ENCODE peak calls at places on chromosomes 1 and 21, in four cellular contexts. J is effector memory CD4-positive, alpha-beta T cell; B is right atrium auricular region; Z is heart right ventricle. Q is an unnamed sample.

GRCh38 chr1:28601696-28602095 is 9.6 kb downstream of the RAB42 start:
- DNase-seq in J (no peak), B (no peak), Z (no peak), Q (no peak)

GRCh38 chr1:110674337-110675059 is at the start of gene KCNA3:
- DNase-seq in J (peak; percentile 64), B (no peak), Z (peak; percentile 18), Q (no peak)

GRCh38 chr1:222561656-222562055 is 13.8 kb upstream of the HHIPL2 start:
- DNase-seq in J (no peak), B (no peak), Z (no peak), Q (no peak)

GRCh38 chr1:55632906-55633305 is 417.7 kb upstream of the USP24 start:
- DNase-seq in J (no peak), B (no peak), Z (no peak), Q (no peak)

GRCh38 chr1:24551910-24552571 is 3.8 kb upstream of the NCMAP start:
- DNase-seq in J (no peak), B (no peak), Z (no peak), Q (no peak)

GRCh38 chr1:235502601-235503332 is 1.5 kb downstream of the B3GALNT2 start:
- DNase-seq in J (no peak), B (no peak), Z (no peak), Q (no peak)

GRCh38 chr1:231921951-231922350 is 295.4 kb downstream of the DISC1 start:
- DNase-seq in J (no peak), B (no peak), Z (no peak), Q (no peak)

GRCh38 chr1:62025892-62026291 is 168.8 kb upstream of the L1TD1 start:
- DNase-seq in J (no peak), B (no peak), Z (no peak), Q (no peak)

GRCh38 chr1:42684139-42684538 is 1.9 kb downstream of the YBX1 start:
- DNase-seq in J (no peak), B (no peak), Z (no peak), Q (no peak)

GRCh38 chr1:228007054-228007800 is 429 bp downstream of the WNT3A start:
- DNase-seq in J (no peak), B (peak; percentile 26), Z (no peak), Q (no peak)

GRCh38 chr1:168419746-168420145 is 124.1 kb downstream of the XCL2 start:
- DNase-seq in J (no peak), B (no peak), Z (no peak), Q (no peak)

GRCh38 chr1:3636531-3636930 is 11.7 kb downstream of the TPRG1L start:
- DNase-seq in J (no peak), B (no peak), Z (no peak), Q (no peak)

GRCh38 chr1:169620565-169620964 is 9.4 kb downstream of the SELP start:
- DNase-seq in J (no peak), B (no peak), Z (no peak), Q (no peak)

GRCh38 chr1:248843687-248844086 is 5.7 kb downstream of the ZNF672 start:
- DNase-seq in J (no peak), B (no peak), Z (no peak), Q (no peak)

GRCh38 chr1:81224222-81224621 is 576.5 kb upstream of the ADGRL2 start:
- DNase-seq in J (no peak), B (no peak), Z (no peak), Q (no peak)

GRCh38 chr1:31717341-31717740 is 13.5 kb upstream of the COL16A1 start:
- DNase-seq in J (no peak), B (no peak), Z (no peak), Q (no peak)

GRCh38 chr1:15703562-15703961 is 19.4 kb downstream of the PLEKHM2 start:
- DNase-seq in J (no peak), B (peak; percentile 86), Z (peak; percentile 83), Q (no peak)

GRCh38 chr1:64909021-64909420 is 57.3 kb downstream of the JAK1 start:
- DNase-seq in J (no peak), B (no peak), Z (no peak), Q (no peak)

GRCh38 chr1:52253421-52253820 is 111.5 kb downstream of the ZFYVE9 start:
- DNase-seq in J (no peak), B (no peak), Z (no peak), Q (no peak)

GRCh38 chr1:20184481-20184900 is 1.4 kb upstream of the UBXN10 start:
- DNase-seq in J (no peak), B (no peak), Z (no peak), Q (no peak)

GRCh38 chr1:171794085-171794484 is 12.6 kb downstream of the METTL13 start:
- DNase-seq in J (no peak), B (no peak), Z (no peak), Q (no peak)

GRCh38 chr21:25885405-25885804 is 150.6 kb downstream of the GABPA start:
- DNase-seq in J (no peak), B (no peak), Z (no peak), Q (no peak)

GRCh38 chr1:198167436-198167934 is 10.7 kb downstream of the NEK7 start:
- DNase-seq in J (peak; percentile 14), B (no peak), Z (peak; percentile 30), Q (no peak)

GRCh38 chr1:115277276-115277675 is 60.8 kb downstream of the NGF start:
- DNase-seq in J (no peak), B (no peak), Z (no peak), Q (no peak)

GRCh38 chr1:90964444-90965035 is 57.3 kb downstream of the ZNF644 start:
- DNase-seq in J (no peak), B (no peak), Z (no peak), Q (no peak)

GRCh38 chr1:40939320-40940059 is 40.0 kb upstream of the CTPS1 start:
- DNase-seq in J (no peak), B (peak; percentile 63), Z (peak; percentile 17), Q (no peak)

GRCh38 chr1:100440075-100440809 is 87.9 kb downstream of the CDC14A start:
- DNase-seq in J (peak; percentile 71), B (no peak), Z (peak; percentile 16), Q (no peak)

GRCh38 chr1:165836664-165837482 is 9.5 kb downstream of the UCK2 start:
- DNase-seq in J (no peak), B (no peak), Z (no peak), Q (no peak)

GRCh38 chr1:112904831-112905227 is 51.2 kb downstream of the SLC16A1 start:
- DNase-seq in J (no peak), B (no peak), Z (no peak), Q (no peak)

GRCh38 chr1:225426395-225427248 is 1.2 kb downstream of the LBR start:
- DNase-seq in J (no peak), B (no peak), Z (no peak), Q (no peak)

GRCh38 chr1:241985787-241986186 is 13.1 kb downstream of the MAP1LC3C start:
- DNase-seq in J (no peak), B (no peak), Z (no peak), Q (no peak)

GRCh38 chr1:21935393-21935804 is 1.7 kb downstream of the HSPG2 start:
- DNase-seq in J (no peak), B (no peak), Z (no peak), Q (no peak)

GRCh38 chr1:28594661-28595411 is 2.8 kb downstream of the RAB42 start:
- DNase-seq in J (no peak), B (no peak), Z (no peak), Q (no peak)

GRCh38 chr1:91603409-91603808 is 102.8 kb downstream of the CDC7 start:
- DNase-seq in J (no peak), B (no peak), Z (no peak), Q (no peak)

GRCh38 chr1:115112496-115113375 is 23.4 kb upstream of the TSPAN2 start:
- DNase-seq in J (peak; percentile 45), B (no peak), Z (peak; percentile 23), Q (no peak)

GRCh38 chr1:58727363-58727762 is 27.5 kb upstream of the MYSM1 start:
- DNase-seq in J (no peak), B (no peak), Z (no peak), Q (no peak)

GRCh38 chr1:54354899-54355298 is 51.3 kb downstream of the SSBP3 start:
- DNase-seq in J (no peak), B (no peak), Z (no peak), Q (no peak)
- H3K4me1 ChIP-seq in J (peaks cover 23% of the 10 kb centered on the region), B (peaks cover 61% of the 10 kb centered on the region), Z (peaks cover 89% of the 10 kb centered on the region), Q (peaks cover 19% of the 10 kb centered on the region)

GRCh38 chr21:44847261-44848056 is 26.0 kb downstream of the PTTG1IP start:
- DNase-seq in J (no peak), B (no peak), Z (no peak), Q (no peak)
- H3K4me1 ChIP-seq in J (peaks cover 16% of the 10 kb centered on the region), B (peaks cover 39% of the 10 kb centered on the region), Z (peaks cover 45% of the 10 kb centered on the region), Q (peaks cover 13% of the 10 kb centered on the region)

GRCh38 chr1:26279598-26280332 is at the start of gene SH3BGRL3:
- DNase-seq in J (peak; percentile 78), B (peak; percentile 90), Z (peak; percentile 88), Q (no peak)
- H3K4me1 ChIP-seq in J (peaks cover 88% of the 10 kb centered on the region), B (peaks cover 95% of the 10 kb centered on the region), Z (peaks cover 90% of the 10 kb centered on the region), Q (peaks cover 73% of the 10 kb centered on the region)

DNA sequence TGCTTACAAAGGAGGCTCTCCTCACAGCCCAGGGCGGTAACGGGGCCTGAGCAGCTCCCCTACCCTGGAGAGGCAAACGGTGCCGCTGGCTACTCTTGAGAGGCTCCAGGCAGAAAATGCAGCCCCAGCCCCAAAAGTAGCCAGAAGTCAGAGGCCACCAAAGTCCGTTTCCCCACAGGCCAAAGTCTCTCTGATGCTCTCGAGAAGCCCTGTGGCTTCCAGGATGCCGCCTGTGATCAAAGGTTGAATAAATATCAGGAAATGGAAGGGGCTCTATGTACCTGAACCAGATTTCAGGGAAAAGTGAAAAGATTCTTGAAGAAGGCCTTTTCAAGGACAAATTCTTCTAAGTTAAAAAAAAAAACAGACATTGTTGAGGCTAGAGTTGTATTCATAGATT is 4.2 kb downstream of the PANK4 start:
- DNase-seq in J (no peak), B (no peak), Z (no peak), Q (no peak)
- H3K4me1 ChIP-seq in J (peaks cover 37% of the 10 kb centered on the region), B (peaks cover 38% of the 10 kb centered on the region), Z (peaks cover 37% of the 10 kb centered on the region), Q (peaks cover 24% of the 10 kb centered on the region)

GRCh38 chr1:208149776-208150514 is 94.2 kb downstream of the PLXNA2 start:
- DNase-seq in J (no peak), B (no peak), Z (peak; percentile 42), Q (no peak)

GRCh38 chr1:208149213-208149612 is 95.0 kb downstream of the PLXNA2 start:
- DNase-seq in J (no peak), B (no peak), Z (no peak), Q (no peak)

GRCh38 chr1:208146650-208147049 is 97.5 kb downstream of the PLXNA2 start:
- DNase-seq in J (no peak), B (no peak), Z (no peak), Q (no peak)

GRCh38 chr1:208150810-208151458 is 93.2 kb downstream of the PLXNA2 start:
- DNase-seq in J (no peak), B (no peak), Z (no peak), Q (no peak)

DNA sequence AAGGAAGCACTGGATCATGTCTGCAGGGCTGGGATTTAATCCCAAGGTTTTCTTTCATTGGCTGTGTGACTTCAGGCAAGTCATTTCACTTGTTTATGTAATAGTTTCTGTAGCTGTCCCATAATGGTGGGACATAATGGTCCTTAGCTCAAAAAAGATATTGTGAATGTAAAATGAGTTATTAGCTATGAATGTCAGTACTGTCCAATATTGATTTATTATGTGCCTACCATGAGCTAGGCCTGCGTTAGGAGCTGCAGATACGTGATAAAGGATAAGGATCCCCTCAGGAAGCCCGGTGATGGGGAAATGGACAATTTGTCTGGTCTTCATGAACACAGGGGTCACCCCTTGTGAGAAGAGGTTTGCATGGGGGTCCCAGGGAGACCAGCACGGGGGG is 95.8 kb downstream of the PLXNA2 start:
- DNase-seq in J (no peak), B (no peak), Z (no peak), Q (no peak)
- H3K4me1 ChIP-seq in J (no peaks in the 10 kb centered on the region), B (peaks cover 26% of the 10 kb centered on the region), Z (peaks cover 50% of the 10 kb centered on the region), Q (peaks cover 49% of the 10 kb centered on the region)

Q was measured in esophagus squamous epithelium.